ENCODE peak calls at places on chromosome 9, in ten cellular contexts. One of them, this sample, is unnamed.

GRCh38 chr9:108636023-108636422 is 219.8 kb downstream of the ACTL7B start:
- DNase-seq in HFF-Myc: no peak
- DNase-seq in lower lobe of right lung: no peak
- DNase-seq in IMR-90: no peak
- DNase-seq in cardiac muscle cell: peak
- DNase-seq in uterus: no peak
- DNase-seq in fibroblast of lung: no peak
- DNase-seq in AG10803: no peak
- DNase-seq in hepatocyte: peak
- DNase-seq in mammary epithelial cell: no peak
- DNase-seq in this sample: no peak

GRCh38 chr9:131046093-131046380 is 37.1 kb downstream of the LAMC3 start:
- DNase-seq in HFF-Myc: no peak
- DNase-seq in lower lobe of right lung: no peak
- DNase-seq in IMR-90: no peak
- DNase-seq in cardiac muscle cell: no peak
- DNase-seq in uterus: no peak
- DNase-seq in fibroblast of lung: no peak
- DNase-seq in AG10803: no peak
- DNase-seq in hepatocyte: no peak
- DNase-seq in mammary epithelial cell: peak
- DNase-seq in this sample: no peak

GRCh38 chr9:14400658-14400995 is 86.7 kb upstream of the NFIB start:
- DNase-seq in HFF-Myc: peak
- DNase-seq in lower lobe of right lung: no peak
- DNase-seq in IMR-90: peak
- DNase-seq in cardiac muscle cell: no peak
- DNase-seq in uterus: peak
- DNase-seq in fibroblast of lung: peak
- DNase-seq in AG10803: peak
- DNase-seq in hepatocyte: peak
- DNase-seq in mammary epithelial cell: peak
- DNase-seq in this sample: peak

GRCh38 chr9:3576358-3576757 is 50.6 kb upstream of the RFX3 start:
- DNase-seq in HFF-Myc: no peak
- DNase-seq in lower lobe of right lung: peak
- DNase-seq in IMR-90: no peak
- DNase-seq in cardiac muscle cell: no peak
- DNase-seq in uterus: no peak
- DNase-seq in fibroblast of lung: no peak
- DNase-seq in AG10803: no peak
- DNase-seq in hepatocyte: no peak
- DNase-seq in mammary epithelial cell: no peak
- DNase-seq in this sample: no peak

GRCh38 chr9:93996863-93997262 is 41.7 kb upstream of the BARX1 start:
- DNase-seq in HFF-Myc: no peak
- DNase-seq in lower lobe of right lung: no peak
- DNase-seq in IMR-90: no peak
- DNase-seq in cardiac muscle cell: no peak
- DNase-seq in uterus: no peak
- DNase-seq in fibroblast of lung: no peak
- DNase-seq in AG10803: no peak
- DNase-seq in hepatocyte: no peak
- DNase-seq in mammary epithelial cell: no peak
- DNase-seq in this sample: no peak

GRCh38 chr9:110918316-110919054 is 119.8 kb downstream of the LPAR1 start:
- DNase-seq in HFF-Myc: no peak
- DNase-seq in lower lobe of right lung: no peak
- DNase-seq in IMR-90: peak
- DNase-seq in cardiac muscle cell: no peak
- DNase-seq in uterus: no peak
- DNase-seq in fibroblast of lung: peak
- DNase-seq in AG10803: peak
- DNase-seq in hepatocyte: no peak
- DNase-seq in mammary epithelial cell: peak
- DNase-seq in this sample: no peak

GRCh38 chr9:121455527-121456239 is 44.0 kb downstream of the GGTA1 start:
- DNase-seq in HFF-Myc: no peak
- DNase-seq in lower lobe of right lung: no peak
- DNase-seq in IMR-90: no peak
- DNase-seq in cardiac muscle cell: no peak
- DNase-seq in uterus: no peak
- DNase-seq in fibroblast of lung: no peak
- DNase-seq in AG10803: no peak
- DNase-seq in hepatocyte: no peak
- DNase-seq in mammary epithelial cell: no peak
- DNase-seq in this sample: no peak

GRCh38 chr9:119736478-119737454 is 367.5 kb upstream of the BRINP1 start:
- DNase-seq in HFF-Myc: no peak
- DNase-seq in lower lobe of right lung: no peak
- DNase-seq in IMR-90: no peak
- DNase-seq in cardiac muscle cell: no peak
- DNase-seq in uterus: no peak
- DNase-seq in fibroblast of lung: no peak
- DNase-seq in AG10803: no peak
- DNase-seq in hepatocyte: no peak
- DNase-seq in mammary epithelial cell: no peak
- DNase-seq in this sample: peak

GRCh38 chr9:89440548-89440947 is 57.4 kb downstream of the SEMA4D start:
- DNase-seq in HFF-Myc: no peak
- DNase-seq in lower lobe of right lung: peak
- DNase-seq in IMR-90: no peak
- DNase-seq in cardiac muscle cell: no peak
- DNase-seq in uterus: no peak
- DNase-seq in fibroblast of lung: no peak
- DNase-seq in AG10803: peak
- DNase-seq in hepatocyte: no peak
- DNase-seq in mammary epithelial cell: no peak
- DNase-seq in this sample: no peak

GRCh38 chr9:4844439-4844838 is 51.7 kb downstream of the RCL1 start:
- DNase-seq in HFF-Myc: no peak
- DNase-seq in lower lobe of right lung: no peak
- DNase-seq in IMR-90: no peak
- DNase-seq in cardiac muscle cell: no peak
- DNase-seq in uterus: no peak
- DNase-seq in fibroblast of lung: no peak
- DNase-seq in AG10803: no peak
- DNase-seq in hepatocyte: no peak
- DNase-seq in mammary epithelial cell: no peak
- DNase-seq in this sample: no peak

DNA sequence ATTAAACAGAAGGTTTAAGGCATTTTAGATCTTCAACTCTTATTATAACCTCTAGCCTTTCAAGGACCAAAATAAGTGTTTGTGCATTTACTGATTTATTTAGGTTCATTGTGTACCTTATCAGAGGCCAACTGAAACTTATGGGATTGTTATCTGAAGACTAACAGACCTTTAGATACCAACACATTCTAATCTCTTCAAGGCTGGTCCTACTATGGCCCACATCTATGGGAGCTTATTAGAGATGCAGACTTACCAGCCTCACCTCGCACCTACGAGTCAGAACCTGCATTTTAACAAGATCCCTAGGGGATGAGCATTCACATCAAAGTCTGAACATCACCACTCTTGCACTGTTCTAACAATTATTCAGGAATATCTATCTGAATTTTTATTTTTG is 1.9 kb downstream of the IARS1 start:
- DNase-seq in HFF-Myc: no peak
- DNase-seq in lower lobe of right lung: no peak
- DNase-seq in IMR-90: no peak
- DNase-seq in cardiac muscle cell: no peak
- DNase-seq in uterus: no peak
- DNase-seq in fibroblast of lung: no peak
- DNase-seq in AG10803: no peak
- DNase-seq in hepatocyte: no peak
- DNase-seq in mammary epithelial cell: no peak
- DNase-seq in this sample: no peak
- H3K4me3 ChIP-seq in HFF-Myc: peak
- H3K4me3 ChIP-seq in lower lobe of right lung: no peak
- H3K4me3 ChIP-seq in IMR-90: peak
- H3K4me3 ChIP-seq in cardiac muscle cell: no peak
- H3K4me3 ChIP-seq in uterus: no peak
- H3K4me3 ChIP-seq in fibroblast of lung: peak
- H3K4me3 ChIP-seq in AG10803: peak
- H3K4me3 ChIP-seq in hepatocyte: no peak
- H3K4me3 ChIP-seq in mammary epithelial cell: peak
- H3K4me3 ChIP-seq in this sample: no peak

GRCh38 chr9:37259906-37260305 is 139.5 kb downstream of the ZCCHC7 start:
- DNase-seq in HFF-Myc: no peak
- DNase-seq in lower lobe of right lung: no peak
- DNase-seq in IMR-90: no peak
- DNase-seq in cardiac muscle cell: no peak
- DNase-seq in uterus: no peak
- DNase-seq in fibroblast of lung: no peak
- DNase-seq in AG10803: no peak
- DNase-seq in hepatocyte: no peak
- DNase-seq in mammary epithelial cell: no peak
- DNase-seq in this sample: no peak

GRCh38 chr9:37264539-37264938 is 144.2 kb downstream of the ZCCHC7 start:
- DNase-seq in HFF-Myc: no peak
- DNase-seq in lower lobe of right lung: no peak
- DNase-seq in IMR-90: no peak
- DNase-seq in cardiac muscle cell: no peak
- DNase-seq in uterus: no peak
- DNase-seq in fibroblast of lung: no peak
- DNase-seq in AG10803: no peak
- DNase-seq in hepatocyte: no peak
- DNase-seq in mammary epithelial cell: no peak
- DNase-seq in this sample: no peak

GRCh38 chr9:37266630-37267029 is 146.3 kb downstream of the ZCCHC7 start:
- DNase-seq in HFF-Myc: no peak
- DNase-seq in lower lobe of right lung: no peak
- DNase-seq in IMR-90: no peak
- DNase-seq in cardiac muscle cell: no peak
- DNase-seq in uterus: no peak
- DNase-seq in fibroblast of lung: no peak
- DNase-seq in AG10803: no peak
- DNase-seq in hepatocyte: no peak
- DNase-seq in mammary epithelial cell: no peak
- DNase-seq in this sample: no peak

GRCh38 chr9:37262410-37262809 is 142.0 kb downstream of the ZCCHC7 start:
- DNase-seq in HFF-Myc: no peak
- DNase-seq in lower lobe of right lung: no peak
- DNase-seq in IMR-90: peak
- DNase-seq in cardiac muscle cell: peak
- DNase-seq in uterus: no peak
- DNase-seq in fibroblast of lung: peak
- DNase-seq in AG10803: peak
- DNase-seq in hepatocyte: peak
- DNase-seq in mammary epithelial cell: peak
- DNase-seq in this sample: no peak
- TF ChIP-seq CTCF in HFF-Myc: peak
- TF ChIP-seq CTCF in lower lobe of right lung: peak
- TF ChIP-seq CTCF in IMR-90: peak
- TF ChIP-seq CTCF in cardiac muscle cell: peak
- TF ChIP-seq CTCF in uterus: no peak
- TF ChIP-seq CTCF in fibroblast of lung: peak
- TF ChIP-seq CTCF in AG10803: peak
- TF ChIP-seq CTCF in hepatocyte: peak
- TF ChIP-seq CTCF in mammary epithelial cell: peak
- TF ChIP-seq CTCF in this sample: peak

DNA sequence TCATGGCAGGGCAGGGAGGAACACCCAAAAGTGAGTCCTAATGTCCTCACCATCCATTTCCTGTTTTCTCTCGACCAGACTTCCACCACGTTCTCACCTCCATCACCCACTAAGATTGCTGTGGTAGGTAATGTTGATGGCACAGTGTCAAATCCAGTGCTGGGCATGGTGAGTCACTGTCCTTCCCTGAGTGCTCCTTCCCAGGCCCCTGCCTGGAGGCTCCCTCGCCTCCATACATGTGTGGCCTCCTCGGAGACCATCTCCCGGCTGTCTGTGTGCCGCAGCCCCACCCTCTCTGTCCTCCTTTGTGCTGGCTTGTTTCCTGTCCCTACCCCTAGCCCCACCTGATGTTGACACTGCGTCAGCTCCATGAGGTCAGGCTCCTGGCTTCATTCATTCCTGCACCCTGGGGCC is 177.5 kb downstream of the SYK start:
- DNase-seq in HFF-Myc: no peak
- DNase-seq in lower lobe of right lung: no peak
- DNase-seq in IMR-90: no peak
- DNase-seq in cardiac muscle cell: no peak
- DNase-seq in uterus: no peak
- DNase-seq in fibroblast of lung: no peak
- DNase-seq in AG10803: no peak
- DNase-seq in hepatocyte: no peak
- DNase-seq in mammary epithelial cell: peak
- DNase-seq in this sample: no peak
- H3K4me3 ChIP-seq in HFF-Myc: no peak
- H3K4me3 ChIP-seq in lower lobe of right lung: no peak
- H3K4me3 ChIP-seq in IMR-90: no peak
- H3K4me3 ChIP-seq in cardiac muscle cell: no peak
- H3K4me3 ChIP-seq in uterus: no peak
- H3K4me3 ChIP-seq in fibroblast of lung: no peak
- H3K4me3 ChIP-seq in AG10803: no peak
- H3K4me3 ChIP-seq in hepatocyte: no peak
- H3K4me3 ChIP-seq in mammary epithelial cell: no peak
- H3K4me3 ChIP-seq in this sample: no peak

DNA sequence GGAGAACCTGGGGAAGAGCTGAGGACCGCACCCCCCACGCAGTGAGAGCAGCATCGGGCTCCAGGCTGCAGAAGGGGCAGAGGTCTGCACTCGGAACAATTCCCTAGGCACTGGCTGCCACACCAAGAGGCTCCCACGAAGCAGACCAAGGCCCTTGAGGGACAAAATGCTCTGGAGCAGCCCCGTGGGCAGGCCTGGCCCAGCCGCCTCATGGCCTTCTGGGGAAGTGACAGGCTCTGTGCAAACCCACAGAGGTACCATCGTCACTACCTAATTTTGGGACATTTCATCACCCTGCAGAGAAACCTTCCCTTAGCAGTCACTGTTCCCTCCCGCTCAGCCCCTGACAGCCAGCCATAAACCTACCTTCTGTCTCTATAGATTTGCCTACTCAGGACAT is 15.9 kb downstream of the FBXW5 start:
- DNase-seq in HFF-Myc: no peak
- DNase-seq in lower lobe of right lung: no peak
- DNase-seq in IMR-90: no peak
- DNase-seq in cardiac muscle cell: no peak
- DNase-seq in uterus: no peak
- DNase-seq in fibroblast of lung: no peak
- DNase-seq in AG10803: no peak
- DNase-seq in hepatocyte: no peak
- DNase-seq in mammary epithelial cell: no peak
- DNase-seq in this sample: no peak
- TF ChIP-seq CTCF in HFF-Myc: no peak
- TF ChIP-seq CTCF in lower lobe of right lung: no peak
- TF ChIP-seq CTCF in IMR-90: no peak
- TF ChIP-seq CTCF in cardiac muscle cell: no peak
- TF ChIP-seq CTCF in uterus: no peak
- TF ChIP-seq CTCF in fibroblast of lung: no peak
- TF ChIP-seq CTCF in AG10803: no peak
- TF ChIP-seq CTCF in hepatocyte: no peak
- TF ChIP-seq CTCF in mammary epithelial cell: no peak
- TF ChIP-seq CTCF in this sample: no peak

GRCh38 chr9:18296702-18297531 is 177.0 kb upstream of the ADAMTSL1 start:
- DNase-seq in HFF-Myc: no peak
- DNase-seq in lower lobe of right lung: no peak
- DNase-seq in IMR-90: peak
- DNase-seq in cardiac muscle cell: no peak
- DNase-seq in uterus: no peak
- DNase-seq in fibroblast of lung: peak
- DNase-seq in AG10803: peak
- DNase-seq in hepatocyte: no peak
- DNase-seq in mammary epithelial cell: peak
- DNase-seq in this sample: no peak
- H3K4me3 ChIP-seq in HFF-Myc: peak
- H3K4me3 ChIP-seq in lower lobe of right lung: no peak
- H3K4me3 ChIP-seq in IMR-90: no peak
- H3K4me3 ChIP-seq in cardiac muscle cell: no peak
- H3K4me3 ChIP-seq in uterus: no peak
- H3K4me3 ChIP-seq in fibroblast of lung: no peak
- H3K4me3 ChIP-seq in AG10803: peak
- H3K4me3 ChIP-seq in hepatocyte: no peak
- H3K4me3 ChIP-seq in mammary epithelial cell: no peak
- H3K4me3 ChIP-seq in this sample: no peak